ENCODE peak calls at places on chromosomes 16 and 17, in eight cellular contexts. E is IMR-90, Y is upper lobe of left lung, Q is K562, P is heart left ventricle, D is body of pancreas, G is A549, V is Peyer's patch. U is an unnamed sample.

GRCh38 chr17:4796550-4796915 is 569 bp downstream of the PSMB6 start:
- DNase-seq in E (peak), Y (no peak), Q (peak), P (no peak), D (no peak), G (peak), V (no peak), U (no peak)

GRCh38 chr17:58277107-58277506 is 3.6 kb downstream of the MPO start:
- DNase-seq in E (peak), Y (no peak), Q (peak), P (no peak), D (no peak), G (peak), V (no peak), U (no peak)

GRCh38 chr17:75430159-75430748 is 24.8 kb upstream of the GRB2 start:
- DNase-seq in E (peak), Y (no peak), Q (no peak), P (no peak), D (peak), G (peak), V (no peak), U (no peak)

GRCh38 chr16:86899757-86900156 is 321.4 kb downstream of the FOXL1 start:
- DNase-seq in E (peak), Y (no peak), Q (no peak), P (no peak), D (no peak), G (peak), V (no peak), U (no peak)

GRCh38 chr16:4826980-4827379 is 20.1 kb downstream of the GLYR1 start:
- DNase-seq in E (no peak), Y (no peak), Q (no peak), P (peak), D (no peak), G (no peak), V (no peak), U (no peak)

GRCh38 chr17:74923538-74924249 is 379 bp upstream of the OTOP2 start:
- DNase-seq in E (peak), Y (peak), Q (peak), P (peak), D (peak), G (peak), V (peak), U (peak)

GRCh38 chr16:69888005-69888560 is 63.1 kb upstream of the CLEC18A start:
- DNase-seq in E (no peak), Y (no peak), Q (no peak), P (no peak), D (no peak), G (no peak), V (no peak), U (no peak)

GRCh38 chr17:77465358-77466041 is 324.7 kb downstream of the SEC14L1 start:
- DNase-seq in E (peak), Y (peak), Q (no peak), P (peak), D (no peak), G (no peak), V (peak), U (no peak)

GRCh38 chr17:28686296-28686695 is 24.3 kb downstream of the SUPT6H start:
- DNase-seq in E (no peak), Y (no peak), Q (no peak), P (no peak), D (no peak), G (no peak), V (no peak), U (no peak)

GRCh38 chr16:83742076-83742475 is 65.7 kb upstream of the HSBP1 start:
- DNase-seq in E (no peak), Y (no peak), Q (no peak), P (no peak), D (no peak), G (no peak), V (no peak), U (no peak)

GRCh38 chr17:30332057-30332542 is 1.8 kb downstream of the TMIGD1 start:
- DNase-seq in E (peak), Y (no peak), Q (no peak), P (no peak), D (no peak), G (peak), V (no peak), U (no peak)

GRCh38 chr17:50967795-50968194 is 101.6 kb upstream of the TOB1 start:
- DNase-seq in E (peak), Y (no peak), Q (no peak), P (no peak), D (no peak), G (no peak), V (no peak), U (no peak)

GRCh38 chr17:72697602-72698146 is 394.8 kb downstream of the SLC39A11 start:
- DNase-seq in E (peak), Y (no peak), Q (no peak), P (no peak), D (no peak), G (no peak), V (no peak), U (no peak)

GRCh38 chr16:78122774-78123315 is 23.4 kb downstream of the WWOX start:
- DNase-seq in E (peak), Y (no peak), Q (peak), P (no peak), D (no peak), G (peak), V (no peak), U (no peak)
- TF ChIP-seq CTCF in E (peak), Y (no peak), Q (peak), P (peak), D (peak), G (peak), V (no peak), U (no peak)

GRCh38 chr17:47948706-47949196 is 7.4 kb downstream of the PNPO start:
- DNase-seq in E (no peak), Y (no peak), Q (no peak), P (no peak), D (peak), G (peak), V (no peak), U (no peak)

GRCh38 chr17:47946929-47947397 is 5.6 kb downstream of the PNPO start:
- DNase-seq in E (peak), Y (peak), Q (peak), P (peak), D (peak), G (peak), V (peak), U (peak)

GRCh38 chr17:47950448-47950847 is 7.2 kb downstream of the PRR15L start:
- DNase-seq in E (no peak), Y (no peak), Q (no peak), P (no peak), D (peak), G (no peak), V (no peak), U (no peak)

GRCh38 chr17:47949951-47950350 is 7.7 kb downstream of the PRR15L start:
- DNase-seq in E (no peak), Y (no peak), Q (no peak), P (no peak), D (peak), G (no peak), V (peak), U (no peak)

DNA sequence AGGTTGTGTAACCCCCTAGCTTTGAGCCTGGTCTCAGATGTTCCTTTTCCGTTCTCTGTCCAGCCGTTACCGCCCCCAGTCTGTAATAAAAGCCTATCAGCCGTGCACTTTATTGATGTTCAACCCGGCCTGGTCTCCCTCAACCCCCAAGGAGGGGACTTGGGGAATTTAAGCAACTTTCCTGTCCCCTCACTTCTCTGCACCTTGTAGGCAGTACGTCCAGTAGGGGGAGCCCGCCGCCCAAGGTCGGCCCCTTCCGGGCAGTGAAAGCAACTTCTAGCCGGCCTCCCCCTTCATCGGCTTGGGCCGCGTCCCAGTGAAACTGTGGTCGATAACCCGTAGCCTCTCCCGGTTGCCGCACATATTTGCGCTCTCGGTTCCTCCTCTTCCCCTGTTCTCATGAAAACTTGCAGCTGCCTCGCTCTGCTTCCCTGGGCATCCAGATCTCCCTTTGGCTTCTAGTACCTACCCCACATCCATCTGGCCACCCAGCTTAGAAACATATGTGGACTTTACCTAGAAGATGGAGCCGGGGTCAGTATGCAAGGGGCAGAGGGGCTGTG is 7.9 kb downstream of the PNPO start:
- DNase-seq in E (peak), Y (peak), Q (peak), P (peak), D (peak), G (peak), V (peak), U (peak)
- H3K4me3 ChIP-seq in E (peak), Y (no peak), Q (no peak), P (peak), D (no peak), G (peak), V (peak), U (no peak)

GRCh38 chr17:82297804-82298537 is 19.4 kb downstream of the CD7 start:
- DNase-seq in E (peak), Y (peak), Q (peak), P (peak), D (peak), G (peak), V (peak), U (peak)
- TF ChIP-seq POLR2A in E (peak), Y (peak), Q (peak), P (peak), D (peak), G (peak), V (peak), U (no peak)

GRCh38 chr16:62077998-62078397 is 41.8 kb upstream of the CDH8 start:
- DNase-seq in E (no peak), Y (peak), Q (no peak), P (no peak), D (no peak), G (peak), V (no peak), U (no peak)
- TF ChIP-seq CTCF in E (no peak), Y (no peak), Q (no peak), P (no peak), D (no peak), G (no peak), V (no peak), U (no peak)

DNA sequence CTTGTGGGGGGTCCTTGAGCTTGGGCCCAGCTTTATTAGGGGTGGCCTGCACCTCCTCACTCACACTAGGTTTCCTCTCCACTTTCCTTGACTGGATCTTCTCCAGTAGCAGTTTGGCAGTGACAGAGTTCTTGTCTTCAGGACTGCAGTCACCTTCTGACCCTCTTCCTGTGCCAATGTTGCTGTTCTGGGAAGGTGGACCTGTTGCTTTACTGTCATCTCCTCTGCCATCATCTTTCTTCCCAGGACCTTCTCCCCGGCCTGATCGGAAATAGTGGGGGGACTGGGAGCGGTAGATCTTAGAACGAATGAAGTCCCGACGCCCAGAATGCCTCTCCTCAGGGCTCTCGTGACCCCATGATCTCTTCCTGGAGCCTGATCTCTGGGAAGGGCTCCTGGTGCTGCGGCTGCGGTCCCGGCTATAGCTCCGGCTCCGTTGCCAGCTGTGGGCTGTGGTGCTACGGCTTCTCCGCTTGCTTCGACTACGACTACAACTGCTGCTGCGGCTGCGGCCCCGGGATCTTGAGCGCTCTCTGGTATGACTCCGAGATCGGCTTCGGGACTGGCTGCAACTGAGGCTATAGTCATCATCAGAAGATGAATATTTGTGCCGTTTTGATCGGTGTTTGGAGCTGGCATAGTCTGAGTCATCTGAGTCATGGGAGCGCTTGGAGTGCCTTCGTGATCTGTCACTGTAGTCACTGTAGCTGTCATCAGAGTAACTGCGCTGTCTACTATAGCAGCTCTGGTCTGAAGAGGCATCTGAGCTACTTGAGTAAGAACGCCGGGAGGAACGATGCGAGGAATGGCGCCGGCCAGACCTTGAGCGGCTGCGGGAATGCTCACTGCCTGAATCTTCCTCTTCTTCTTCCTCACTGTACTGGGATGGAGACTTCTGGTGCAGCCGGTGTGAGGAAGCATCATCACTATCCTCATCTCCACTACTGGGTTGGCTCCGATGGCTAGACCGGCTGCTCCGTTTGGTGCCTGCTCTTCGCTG is 9.5 kb upstream of the ITGA2B start:
- DNase-seq in E (peak), Y (no peak), Q (no peak), P (no peak), D (no peak), G (no peak), V (no peak), U (no peak)
- H3K4me3 ChIP-seq in E (no peak), Y (no peak), Q (no peak), P (no peak), D (no peak), G (no peak), V (no peak), U (no peak)

U was measured in lower leg skin.